ENCODE peak calls at places on chromosomes 6 and 20, in six cellular contexts. G is left lung; X is colonic mucosa; K is WERI-Rb-1; V is effector memory CD4-positive, alpha-beta T cell; L is astrocyte of the cerebellum. D is an unnamed sample.

GRCh38 chr6:47016236-47016635 is 25.9 kb downstream of the ADGRF1 start:
- DNase-seq in K (no peak), L (no peak), X (no peak), G (no peak), V (no peak), D (no peak)

GRCh38 chr20:33339515-33340058 is 56.6 kb downstream of the BPIFB1 start:
- DNase-seq in L (no peak), K (no peak), V (no peak), G (no peak), X (no peak), D (no peak)

GRCh38 chr6:63721181-63721580 is 85.6 kb downstream of the PHF3 start:
- DNase-seq in V (no peak), G (no peak), X (no peak), K (no peak), L (no peak), D (no peak)

GRCh38 chr6:44150317-44150917 is 8.2 kb upstream of the CAPN11 start:
- DNase-seq in X (no peak), L (no peak), G (no peak), K (no peak), V (no peak), D (no peak)

GRCh38 chr6:30206799-30207618 is 6.2 kb downstream of the TRIM26 start:
- DNase-seq in L (no peak), V (no peak), K (peak), G (no peak), X (peak), D (peak)

GRCh38 chr6:2351807-2352431 is 106.5 kb upstream of the GMDS start:
- DNase-seq in V (no peak), K (no peak), X (no peak), L (no peak), G (no peak), D (no peak)

GRCh38 chr20:40562031-40562430 is 127.0 kb downstream of the MAFB start:
- DNase-seq in X (peak), K (no peak), V (no peak), G (peak), L (no peak), D (peak)

GRCh38 chr6:28282923-28283322 is 1.6 kb downstream of the PGBD1 start:
- DNase-seq in L (no peak), V (no peak), G (no peak), X (no peak), K (no peak), D (no peak)

GRCh38 chr6:5338177-5338960 is 77.1 kb downstream of the FARS2 start:
- DNase-seq in V (no peak), G (no peak), L (no peak), X (no peak), K (no peak), D (no peak)

GRCh38 chr20:21719592-21720214 is 14.2 kb downstream of the PAX1 start:
- DNase-seq in L (peak), G (no peak), K (peak), X (peak), V (no peak), D (no peak)

GRCh38 chr20:62627901-62628612 is 14.2 kb upstream of the SLCO4A1 start:
- DNase-seq in X (no peak), L (peak), G (peak), V (no peak), K (no peak), D (no peak)

GRCh38 chr6:30259140-30260035 is 46.2 kb upstream of the TRIM26 start:
- DNase-seq in K (peak), G (peak), X (peak), V (peak), L (peak), D (peak)

GRCh38 chr6:82862543-82862942 is 203.1 kb downstream of the UBE3D start:
- DNase-seq in G (no peak), V (no peak), K (no peak), L (peak), X (no peak), D (no peak)
- H3K4me3 ChIP-seq in G (no peak), V (no peak), K (no peak), L (no peak), X (no peak), D (no peak)

GRCh38 chr20:17682889-17683198 is 802 bp upstream of the RRBP1 start:
- DNase-seq in L (no peak), G (no peak), X (no peak), V (no peak), K (no peak), D (no peak)
- H3K4me3 ChIP-seq in L (peak), G (peak), X (peak), V (peak), K (peak), D (peak)

GRCh38 chr6:36578030-36578825 is 15.9 kb upstream of the SRSF3 start:
- DNase-seq in L (no peak), V (no peak), G (no peak), X (no peak), K (no peak), D (no peak)

GRCh38 chr6:36580184-36580526 is 14.0 kb upstream of the SRSF3 start:
- DNase-seq in L (no peak), X (no peak), V (no peak), K (no peak), G (no peak), D (no peak)

GRCh38 chr6:36574679-36575078 is 19.5 kb upstream of the SRSF3 start:
- DNase-seq in L (no peak), V (no peak), G (no peak), X (no peak), K (no peak), D (no peak)

GRCh38 chr6:36576573-36576972 is 17.6 kb upstream of the SRSF3 start:
- DNase-seq in X (no peak), L (no peak), G (no peak), V (no peak), K (no peak), D (no peak)

GRCh38 chr6:36577298-36577697 is 16.9 kb upstream of the SRSF3 start:
- DNase-seq in G (no peak), K (no peak), X (no peak), V (no peak), L (peak), D (no peak)
- H3K4me3 ChIP-seq in G (no peak), K (no peak), X (no peak), V (no peak), L (no peak), D (no peak)

GRCh38 chr6:35018184-35018523 is 123.0 kb downstream of the TCP11 start:
- DNase-seq in G (no peak), V (no peak), K (no peak), L (no peak), X (no peak), D (no peak)

GRCh38 chr6:35019171-35019570 is 122.0 kb downstream of the TCP11 start:
- DNase-seq in L (no peak), K (no peak), X (no peak), G (no peak), V (no peak), D (no peak)

GRCh38 chr6:35018746-35019145 is 122.4 kb downstream of the TCP11 start:
- DNase-seq in V (no peak), L (no peak), X (no peak), G (no peak), K (no peak), D (no peak)

GRCh38 chr6:35016417-35017221 is 124.5 kb downstream of the TCP11 start:
- DNase-seq in V (no peak), X (no peak), K (no peak), G (no peak), L (peak), D (no peak)

DNA sequence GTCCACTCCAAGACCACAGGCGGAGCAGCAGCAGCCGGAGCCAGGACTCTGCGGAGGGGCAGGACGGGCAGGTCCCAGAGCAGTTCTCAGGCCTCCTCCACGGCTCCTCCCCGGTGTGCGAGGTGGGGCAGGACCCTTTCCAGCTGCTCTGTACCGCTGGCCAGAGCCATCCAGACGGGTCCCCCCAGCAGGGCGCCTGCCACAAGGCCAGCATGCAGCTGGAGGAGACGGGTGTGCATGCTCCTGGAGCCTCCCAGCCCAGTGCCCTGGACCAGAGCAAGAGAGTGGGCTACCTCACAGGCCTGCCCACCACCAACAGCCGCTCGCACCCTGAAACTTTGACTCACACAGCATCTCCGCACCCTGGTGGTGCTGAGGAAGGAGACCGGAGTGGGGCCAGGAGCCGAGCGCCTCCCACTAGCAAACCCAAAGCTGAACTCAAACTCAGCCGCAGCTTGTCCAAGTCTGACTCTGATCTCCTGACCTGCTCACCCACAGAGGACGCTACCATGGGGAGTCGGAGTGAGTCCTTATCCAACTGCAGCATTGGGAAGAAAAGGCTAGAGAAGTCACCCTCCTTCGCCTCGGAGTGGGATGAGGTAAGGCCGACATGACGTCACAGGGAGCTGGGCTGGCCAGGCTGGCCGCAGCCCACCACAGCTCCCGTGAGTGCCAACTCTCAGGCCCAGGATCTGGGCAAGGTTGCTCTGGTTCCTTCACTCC is 123.5 kb downstream of the TCP11 start:
- DNase-seq in V (no peak), G (peak), X (no peak), L (no peak), K (no peak), D (peak)
- H3K4me3 ChIP-seq in V (no peak), G (peak), X (peak), L (no peak), K (no peak), D (peak)